ENCODE peak calls at places on chromosomes 16 and 17, in four cellular contexts. L is GM13977; K is activated naive CD8-positive, alpha-beta T cell treated with anti-CD3 and anti-CD28 coated beads, Interleukin-2, amount 50 U/mL, for 24 hours; T is T-helper 1 cell. F is an unnamed sample.

GRCh38 chr16:86080131-86080875 is 181.3 kb downstream of the IRF8 start:
- DNase-seq in L (no peak), K (no peak), T (no peak), F (no peak)

GRCh38 chr16:49061315-49061714 is 220.3 kb downstream of the CBLN1 start:
- DNase-seq in L (no peak), K (no peak), T (no peak), F (no peak)

GRCh38 chr17:41777579-41778188 is 8.8 kb downstream of the JUP start:
- DNase-seq in L (no peak), K (no peak), T (no peak), F (no peak)

GRCh38 chr17:3043737-3044365 is 19.6 kb downstream of the OR1D5 start:
- DNase-seq in L (no peak), K (peak; percentile 25), T (no peak), F (peak; percentile 58)

GRCh38 chr16:31331807-31332301 is 23.1 kb upstream of the ITGAX start:
- DNase-seq in L (no peak), K (no peak), T (no peak), F (no peak)

GRCh38 chr17:44547625-44548297 is 9.5 kb upstream of the FZD2 start:
- DNase-seq in L (no peak), K (no peak), T (no peak), F (no peak)

GRCh38 chr17:63304704-63305261 is 141.3 kb downstream of the CYB561 start:
- DNase-seq in L (no peak), K (no peak), T (no peak), F (no peak)

GRCh38 chr17:2925011-2925410 is 128.8 kb downstream of the RAP1GAP2 start:
- DNase-seq in L (no peak), K (no peak), T (no peak), F (no peak)

GRCh38 chr16:83300326-83300725 is 507.5 kb upstream of the HSBP1 start:
- DNase-seq in L (no peak), K (no peak), T (no peak), F (no peak)

GRCh38 chr17:28204751-28205150 is 114.2 kb upstream of the TMEM97 start:
- DNase-seq in L (no peak), K (no peak), T (no peak), F (no peak)

GRCh38 chr17:47603830-47604229 is 45.9 kb upstream of the KPNB1 start:
- DNase-seq in L (no peak), K (no peak), T (no peak), F (no peak)

GRCh38 chr17:3635474-3636153 is 436 bp downstream of the SHPK start:
- DNase-seq in L (peak; percentile 36), K (no peak), T (no peak), F (peak; percentile 42)

GRCh38 chr16:77898671-77899211 is 110.4 kb downstream of the VAT1L start:
- DNase-seq in L (no peak), K (no peak), T (no peak), F (no peak)

GRCh38 chr17:266219-266618 is 84.8 kb upstream of the DOC2B start:
- DNase-seq in L (no peak), K (no peak), T (no peak), F (no peak)

GRCh38 chr16:17346774-17347569 is 123.8 kb downstream of the XYLT1 start:
- DNase-seq in L (peak; percentile 38), K (peak; percentile 47), T (no peak), F (no peak)

GRCh38 chr16:19595043-19595767 is 39.7 kb downstream of the VPS35L start:
- DNase-seq in L (no peak), K (no peak), T (no peak), F (no peak)

GRCh38 chr16:8686031-8686621 is 11.7 kb downstream of the ABAT start:
- DNase-seq in L (no peak), K (no peak), T (no peak), F (peak; percentile 45)

GRCh38 chr17:21239680-21240374 is 13.4 kb downstream of the NATD1 start:
- DNase-seq in L (peak; percentile 71), K (no peak), T (no peak), F (peak; percentile 34)

GRCh38 chr17:80718428-80718827 is 173.8 kb downstream of the RPTOR start:
- DNase-seq in L (no peak), K (no peak), T (no peak), F (no peak)

GRCh38 chr17:2198917-2199316 is 104.7 kb downstream of the SMG6 start:
- DNase-seq in L (no peak), K (no peak), T (no peak), F (no peak)

GRCh38 chr16:74485916-74486315 is 64.6 kb upstream of the CLEC18B start:
- DNase-seq in L (no peak), K (no peak), T (no peak), F (no peak)

GRCh38 chr17:16352303-16352837 is 899 bp downstream of the CENPV start:
- DNase-seq in L (peak; percentile 46), K (peak; percentile 53), T (no peak), F (no peak)

GRCh38 chr17:38925263-38925995 is at the start of gene LASP1NB:
- DNase-seq in L (no peak), K (peak; percentile 71), T (no peak), F (no peak)

GRCh38 chr17:40958086-40958953 is 8.4 kb downstream of the KRT39 start:
- DNase-seq in L (no peak), K (no peak), T (no peak), F (no peak)

GRCh38 chr17:2094891-2095535 is 40.1 kb downstream of the HIC1 start:
- DNase-seq in L (no peak), K (no peak), T (no peak), F (no peak)

GRCh38 chr16:79972053-79972704 is 371.6 kb upstream of the MAF start:
- DNase-seq in L (no peak), K (no peak), T (no peak), F (no peak)